ENCODE peak calls at places on chromosomes 7 and 10, in eight cellular contexts. G, B, A, W, H, T, F and R are unnamed samples.

GRCh38 chr7:82631998-82632397 is 188.4 kb upstream of the CACNA2D1 start:
- DNase-seq in G (no peak), H (peak; percentile 44), A (peak; percentile 58), B (no peak), T (no peak), F (peak; percentile 44), W (no peak), R (no peak)

GRCh38 chr7:64307254-64308018 is 6.3 kb upstream of the ZNF736 start:
- DNase-seq in G (peak; percentile 53), A (peak; percentile 68), H (peak; percentile 66), T (peak; percentile 53), B (peak; percentile 66), W (no peak), F (peak; percentile 75), R (no peak)

GRCh38 chr10:44004913-44005787 is 356.5 kb upstream of the ZNF32 start:
- DNase-seq in G (no peak), T (no peak), B (no peak), A (no peak), W (no peak), F (no peak), H (no peak), R (no peak)

GRCh38 chr10:27600915-27601314 is 96.8 kb downstream of the RAB18 start:
- DNase-seq in H (no peak), A (no peak), W (no peak), F (no peak), G (no peak), B (no peak), T (no peak), R (no peak)

GRCh38 chr7:84073476-84073875 is 121.1 kb downstream of the SEMA3A start:
- DNase-seq in W (no peak), F (peak; percentile 53), T (no peak), G (no peak), H (peak; percentile 78), B (no peak), A (peak; percentile 67), R (no peak)

GRCh38 chr7:1851731-1852531 is 181.9 kb downstream of the ELFN1 start:
- DNase-seq in A (no peak), G (no peak), W (no peak), T (no peak), B (no peak), H (no peak), F (no peak), R (no peak)

GRCh38 chr7:10579561-10579960 is 394.1 kb upstream of the PHF14 start:
- DNase-seq in G (no peak), H (no peak), W (peak; percentile 32), B (no peak), T (no peak), F (no peak), A (no peak), R (no peak)

GRCh38 chr10:80277567-80278250 is 11.7 kb downstream of the MAT1A start:
- DNase-seq in H (no peak), B (no peak), F (no peak), W (no peak), T (peak; percentile 16), A (no peak), G (no peak), R (no peak)

GRCh38 chr7:11727864-11728263 is 104.1 kb downstream of the THSD7A start:
- DNase-seq in H (peak; percentile 68), W (no peak), F (no peak), B (no peak), T (no peak), G (no peak), A (no peak), R (no peak)

GRCh38 chr7:135525426-135525825 is 15.5 kb upstream of the CNOT4 start:
- DNase-seq in B (no peak), A (no peak), H (no peak), F (no peak), W (no peak), T (no peak), G (no peak), R (no peak)

GRCh38 chr7:135748770-135749169 is at the start of gene FAM180A:
- DNase-seq in A (peak; percentile 85), H (peak; percentile 93), T (no peak), F (peak; percentile 70), B (peak; percentile 34), G (no peak), W (no peak), R (peak; percentile 17)

GRCh38 chr7:96596120-96596826 is 113.4 kb downstream of the SEM1 start:
- DNase-seq in F (no peak), B (peak; percentile 23), W (peak; percentile 13), H (peak; percentile 7), G (peak; percentile 22), A (no peak), T (peak; percentile 10), R (no peak)

DNA sequence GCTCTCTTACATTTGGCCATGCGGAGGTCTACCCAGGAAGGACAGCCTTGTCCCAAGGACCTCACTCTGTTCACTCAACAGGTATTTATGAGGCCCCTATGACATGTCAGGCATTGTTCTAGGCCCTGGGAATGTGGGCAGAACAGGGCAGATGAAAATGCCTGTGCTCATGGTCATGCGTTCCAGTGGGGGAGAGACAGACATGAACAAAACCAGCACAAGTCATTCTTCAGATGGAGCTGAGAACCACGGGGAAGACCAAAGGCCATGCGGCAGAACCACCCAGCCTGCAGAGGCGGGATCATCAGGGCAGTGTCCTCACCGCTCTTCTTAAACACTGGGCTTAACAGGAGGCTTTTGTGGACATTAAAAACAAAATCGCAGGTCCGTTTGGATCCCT is 636.1 kb downstream of the SDK1 start:
- DNase-seq in H (no peak), W (no peak), B (peak; percentile 9), A (no peak), G (no peak), F (no peak), T (no peak), R (no peak)
- H3K9ac ChIP-seq in H (no peak overlapping the region), W (no peak overlapping the region), B (no peak overlapping the region), A (no peak overlapping the region), G (no peak overlapping the region), F (no peak overlapping the region), T (no peak overlapping the region), R (no peak overlapping the region)

GRCh38 chr7:145088111-145088745 is 252.4 kb upstream of the TPK1 start:
- DNase-seq in W (no peak), G (no peak), F (no peak), B (no peak), H (no peak), A (no peak), T (no peak), R (no peak)
- H3K9ac ChIP-seq in W (no peak overlapping the region), G (no peak overlapping the region), F (no peak overlapping the region), B (no peak overlapping the region), H (no peak overlapping the region), A (no peak overlapping the region), T (no peak overlapping the region), R (no peak overlapping the region)

GRCh38 chr10:98402931-98403717 is 11.9 kb downstream of the PYROXD2 start:
- DNase-seq in G (no peak), H (no peak), A (no peak), W (no peak), B (no peak), T (no peak), F (no peak), R (no peak)
- H3K9ac ChIP-seq in G (no peak overlapping the region), H (peak overlapping the region; percentile 73), A (peak overlapping the region; percentile 34), W (no peak overlapping the region), B (no peak overlapping the region), T (no peak overlapping the region), F (no peak overlapping the region), R (no peak overlapping the region)

GRCh38 chr10:64952042-64952441 is 1430.8 kb downstream of the REEP3 start:
- DNase-seq in T (no peak), F (no peak), G (no peak), B (no peak), H (no peak), W (no peak), A (no peak), R (no peak)
- H3K9ac ChIP-seq in T (no peak overlapping the region), F (no peak overlapping the region), G (no peak overlapping the region), B (no peak overlapping the region), H (no peak overlapping the region), W (no peak overlapping the region), A (no peak overlapping the region), R (no peak overlapping the region)

GRCh38 chr7:46810986-46811385 is 770.9 kb downstream of the TNS3 start:
- DNase-seq in T (no peak), G (no peak), B (no peak), H (no peak), F (peak; percentile 2), W (no peak), A (no peak), R (no peak)
- H3K9ac ChIP-seq in T (no peak overlapping the region), G (no peak overlapping the region), B (no peak overlapping the region), H (peak overlapping the region; percentile 30), F (peak overlapping the region; percentile 8), W (no peak overlapping the region), A (no peak overlapping the region), R (no peak overlapping the region)